ENCODE peak calls at places on chromosome 19, in ten cellular contexts. One of them, this sample, is unnamed.

GRCh38 chr19:50258918-50259372 is 55.5 kb downstream of the MYH14 start:
- DNase-seq in osteoblast: peak; percentile 73
- DNase-seq in endodermal cell: peak; percentile 87
- DNase-seq in CD8-positive, alpha-beta T cell: no peak
- DNase-seq in lung: no peak
- DNase-seq in suprapubic skin: no peak
- DNase-seq in aorta: no peak
- DNase-seq in IMR-90: no peak
- DNase-seq in MM.1S: no peak
- DNase-seq in iPS DF 6.9: no peak
- DNase-seq in this sample: no peak

GRCh38 chr19:51921949-51922348 is 5.3 kb upstream of the ZNF613 start:
- DNase-seq in CD8-positive, alpha-beta T cell: no peak
- DNase-seq in IMR-90: no peak
- DNase-seq in lung: no peak
- DNase-seq in suprapubic skin: no peak
- DNase-seq in iPS DF 6.9: no peak
- DNase-seq in MM.1S: no peak
- DNase-seq in aorta: no peak
- DNase-seq in osteoblast: no peak
- DNase-seq in endodermal cell: peak; percentile 49
- DNase-seq in this sample: no peak

GRCh38 chr19:13888281-13888680 is 11.3 kb downstream of the NANOS3 start:
- DNase-seq in IMR-90: no peak
- DNase-seq in iPS DF 6.9: no peak
- DNase-seq in endodermal cell: no peak
- DNase-seq in CD8-positive, alpha-beta T cell: no peak
- DNase-seq in MM.1S: no peak
- DNase-seq in lung: no peak
- DNase-seq in suprapubic skin: no peak
- DNase-seq in osteoblast: peak; percentile 49
- DNase-seq in aorta: no peak
- DNase-seq in this sample: no peak

GRCh38 chr19:11205939-11206570 is 8.7 kb upstream of the KANK2 start:
- DNase-seq in iPS DF 6.9: no peak
- DNase-seq in lung: no peak
- DNase-seq in suprapubic skin: no peak
- DNase-seq in osteoblast: peak; percentile 44
- DNase-seq in IMR-90: no peak
- DNase-seq in endodermal cell: no peak
- DNase-seq in aorta: no peak
- DNase-seq in CD8-positive, alpha-beta T cell: no peak
- DNase-seq in MM.1S: peak; percentile 42
- DNase-seq in this sample: no peak

GRCh38 chr19:31350693-31351211 is 1.5 kb upstream of the TSHZ3 start:
- DNase-seq in iPS DF 6.9: no peak
- DNase-seq in suprapubic skin: no peak
- DNase-seq in osteoblast: peak; percentile 98
- DNase-seq in endodermal cell: peak; percentile 82
- DNase-seq in CD8-positive, alpha-beta T cell: no peak
- DNase-seq in aorta: peak; percentile 89
- DNase-seq in lung: no peak
- DNase-seq in MM.1S: no peak
- DNase-seq in IMR-90: peak; percentile 56
- DNase-seq in this sample: peak; percentile 62

GRCh38 chr19:11242864-11243797 is 3.7 kb downstream of the ANGPTL8 start:
- DNase-seq in aorta: peak; percentile 98
- DNase-seq in osteoblast: peak; percentile 100
- DNase-seq in CD8-positive, alpha-beta T cell: peak; percentile 85
- DNase-seq in suprapubic skin: peak; percentile 96
- DNase-seq in lung: peak; percentile 94
- DNase-seq in MM.1S: peak; percentile 73
- DNase-seq in iPS DF 6.9: peak; percentile 54
- DNase-seq in IMR-90: peak; percentile 77
- DNase-seq in endodermal cell: peak; percentile 99
- DNase-seq in this sample: peak; percentile 75

GRCh38 chr19:33459691-33460090 is 61.9 kb downstream of the PEPD start:
- DNase-seq in IMR-90: no peak
- DNase-seq in lung: no peak
- DNase-seq in suprapubic skin: peak; percentile 34
- DNase-seq in osteoblast: peak; percentile 37
- DNase-seq in MM.1S: no peak
- DNase-seq in iPS DF 6.9: no peak
- DNase-seq in CD8-positive, alpha-beta T cell: no peak
- DNase-seq in endodermal cell: peak; percentile 31
- DNase-seq in aorta: peak; percentile 47
- DNase-seq in this sample: no peak

GRCh38 chr19:35144600-35145436 is 1.8 kb downstream of the FXYD7 start:
- DNase-seq in IMR-90: no peak
- DNase-seq in suprapubic skin: no peak
- DNase-seq in MM.1S: no peak
- DNase-seq in CD8-positive, alpha-beta T cell: peak; percentile 26
- DNase-seq in lung: peak; percentile 67
- DNase-seq in endodermal cell: peak; percentile 85
- DNase-seq in iPS DF 6.9: no peak
- DNase-seq in osteoblast: peak; percentile 73
- DNase-seq in aorta: no peak
- DNase-seq in this sample: peak; percentile 44

GRCh38 chr19:8069116-8069973 is 16.8 kb downstream of the CCL25 start:
- DNase-seq in MM.1S: peak; percentile 31
- DNase-seq in lung: no peak
- DNase-seq in IMR-90: no peak
- DNase-seq in iPS DF 6.9: peak; percentile 58
- DNase-seq in aorta: no peak
- DNase-seq in osteoblast: peak; percentile 36
- DNase-seq in CD8-positive, alpha-beta T cell: no peak
- DNase-seq in endodermal cell: peak; percentile 83
- DNase-seq in suprapubic skin: no peak
- DNase-seq in this sample: no peak

GRCh38 chr19:3062165-3063105 is at the start of gene TLE5:
- DNase-seq in osteoblast: peak; percentile 99
- DNase-seq in MM.1S: peak; percentile 45
- DNase-seq in aorta: peak; percentile 88
- DNase-seq in CD8-positive, alpha-beta T cell: peak; percentile 72
- DNase-seq in suprapubic skin: no peak
- DNase-seq in IMR-90: no peak
- DNase-seq in endodermal cell: peak; percentile 75
- DNase-seq in lung: peak; percentile 49
- DNase-seq in iPS DF 6.9: no peak
- DNase-seq in this sample: peak; percentile 69

GRCh38 chr19:42378225-42378929 is 11.7 kb downstream of the CNFN start:
- DNase-seq in iPS DF 6.9: no peak
- DNase-seq in osteoblast: no peak
- DNase-seq in IMR-90: no peak
- DNase-seq in lung: no peak
- DNase-seq in suprapubic skin: no peak
- DNase-seq in CD8-positive, alpha-beta T cell: no peak
- DNase-seq in MM.1S: no peak
- DNase-seq in aorta: no peak
- DNase-seq in endodermal cell: no peak
- DNase-seq in this sample: no peak

GRCh38 chr19:31349160-31349881 is at the start of gene TSHZ3:
- DNase-seq in lung: peak; percentile 73
- DNase-seq in endodermal cell: peak; percentile 89
- DNase-seq in MM.1S: no peak
- DNase-seq in osteoblast: peak; percentile 96
- DNase-seq in iPS DF 6.9: no peak
- DNase-seq in CD8-positive, alpha-beta T cell: no peak
- DNase-seq in suprapubic skin: no peak
- DNase-seq in aorta: peak; percentile 92
- DNase-seq in IMR-90: peak; percentile 87
- DNase-seq in this sample: no peak

DNA sequence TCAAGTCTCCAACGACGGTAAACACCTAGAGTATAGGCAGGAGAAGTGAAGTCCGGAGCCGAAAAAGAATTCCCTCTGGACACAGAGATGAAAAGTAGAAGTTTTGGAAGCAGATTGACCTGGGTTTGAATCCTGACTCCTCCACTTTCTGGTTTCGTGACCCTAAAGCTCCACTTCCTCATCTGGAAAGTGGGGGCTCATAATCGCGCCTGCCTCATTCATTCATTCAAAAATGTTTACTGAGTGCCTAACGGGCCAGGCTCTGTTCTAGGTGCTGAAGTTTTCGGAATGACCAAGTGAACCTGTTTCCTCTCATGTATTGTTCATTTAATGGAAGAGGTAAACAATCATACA is 7.1 kb upstream of the EML2 start:
- DNase-seq in iPS DF 6.9: no peak
- DNase-seq in IMR-90: no peak
- DNase-seq in lung: no peak
- DNase-seq in osteoblast: no peak
- DNase-seq in MM.1S: no peak
- DNase-seq in endodermal cell: no peak
- DNase-seq in CD8-positive, alpha-beta T cell: no peak
- DNase-seq in suprapubic skin: no peak
- DNase-seq in aorta: no peak
- DNase-seq in this sample: no peak
- H3K4me3 ChIP-seq in iPS DF 6.9: no peak overlapping the region
- H3K4me3 ChIP-seq in IMR-90: peak overlapping the region; percentile 48
- H3K4me3 ChIP-seq in lung: no peak overlapping the region
- H3K4me3 ChIP-seq in osteoblast: peak overlapping the region; percentile 68
- H3K4me3 ChIP-seq in MM.1S: peak overlapping the region; percentile 66
- H3K4me3 ChIP-seq in endodermal cell: no peak overlapping the region
- H3K4me3 ChIP-seq in CD8-positive, alpha-beta T cell: peak overlapping the region; percentile 58
- H3K4me3 ChIP-seq in suprapubic skin: no peak overlapping the region
- H3K4me3 ChIP-seq in aorta: no peak overlapping the region
- H3K4me3 ChIP-seq in this sample: peak overlapping the region; percentile 68

GRCh38 chr19:38037151-38037611 is 130.2 kb downstream of the SIPA1L3 start:
- DNase-seq in IMR-90: no peak
- DNase-seq in iPS DF 6.9: no peak
- DNase-seq in suprapubic skin: no peak
- DNase-seq in CD8-positive, alpha-beta T cell: no peak
- DNase-seq in osteoblast: no peak
- DNase-seq in aorta: peak; percentile 46
- DNase-seq in MM.1S: no peak
- DNase-seq in endodermal cell: no peak
- DNase-seq in lung: no peak
- DNase-seq in this sample: no peak
- H3K27ac ChIP-seq in IMR-90: no peak overlapping the region
- H3K27ac ChIP-seq in iPS DF 6.9: no peak overlapping the region
- H3K27ac ChIP-seq in suprapubic skin: no peak overlapping the region
- H3K27ac ChIP-seq in CD8-positive, alpha-beta T cell: no peak overlapping the region
- H3K27ac ChIP-seq in osteoblast: peak overlapping the region; percentile 97
- H3K27ac ChIP-seq in aorta: no peak overlapping the region
- H3K27ac ChIP-seq in MM.1S: no peak overlapping the region
- H3K27ac ChIP-seq in endodermal cell: peak overlapping the region; percentile 4
- H3K27ac ChIP-seq in lung: no peak overlapping the region
- H3K27ac ChIP-seq in this sample: no peak overlapping the region

GRCh38 chr19:1070931-1071791 is 4.2 kb downstream of the ARHGAP45 start:
- DNase-seq in lung: no peak
- DNase-seq in IMR-90: no peak
- DNase-seq in endodermal cell: peak; percentile 81
- DNase-seq in MM.1S: no peak
- DNase-seq in suprapubic skin: no peak
- DNase-seq in osteoblast: no peak
- DNase-seq in CD8-positive, alpha-beta T cell: no peak
- DNase-seq in iPS DF 6.9: no peak
- DNase-seq in aorta: peak; percentile 81
- DNase-seq in this sample: no peak
- H3K4me3 ChIP-seq in lung: no peak overlapping the region
- H3K4me3 ChIP-seq in IMR-90: no peak overlapping the region
- H3K4me3 ChIP-seq in endodermal cell: peak overlapping the region; percentile 23
- H3K4me3 ChIP-seq in MM.1S: no peak overlapping the region
- H3K4me3 ChIP-seq in suprapubic skin: peak overlapping the region; percentile 37
- H3K4me3 ChIP-seq in osteoblast: no peak overlapping the region
- H3K4me3 ChIP-seq in CD8-positive, alpha-beta T cell: peak overlapping the region; percentile 3
- H3K4me3 ChIP-seq in iPS DF 6.9: peak overlapping the region; percentile 66
- H3K4me3 ChIP-seq in aorta: no peak overlapping the region
- H3K4me3 ChIP-seq in this sample: peak overlapping the region; percentile 30

GRCh38 chr19:40990972-40991381 is at the start of gene CYP2B6:
- DNase-seq in osteoblast: no peak
- DNase-seq in iPS DF 6.9: no peak
- DNase-seq in lung: no peak
- DNase-seq in suprapubic skin: no peak
- DNase-seq in aorta: no peak
- DNase-seq in IMR-90: no peak
- DNase-seq in endodermal cell: no peak
- DNase-seq in CD8-positive, alpha-beta T cell: no peak
- DNase-seq in MM.1S: no peak
- DNase-seq in this sample: no peak

GRCh38 chr19:40989453-40989852 is 1.6 kb upstream of the CYP2B6 start:
- DNase-seq in CD8-positive, alpha-beta T cell: no peak
- DNase-seq in iPS DF 6.9: no peak
- DNase-seq in osteoblast: no peak
- DNase-seq in lung: no peak
- DNase-seq in aorta: no peak
- DNase-seq in suprapubic skin: no peak
- DNase-seq in endodermal cell: no peak
- DNase-seq in MM.1S: no peak
- DNase-seq in IMR-90: no peak
- DNase-seq in this sample: no peak

GRCh38 chr19:41000310-41000737 is 9.2 kb downstream of the CYP2B6 start:
- DNase-seq in aorta: no peak
- DNase-seq in MM.1S: no peak
- DNase-seq in endodermal cell: no peak
- DNase-seq in osteoblast: no peak
- DNase-seq in IMR-90: no peak
- DNase-seq in lung: peak; percentile 31
- DNase-seq in CD8-positive, alpha-beta T cell: no peak
- DNase-seq in iPS DF 6.9: no peak
- DNase-seq in suprapubic skin: no peak
- DNase-seq in this sample: no peak

GRCh38 chr19:40995355-40995754 is 4.3 kb downstream of the CYP2B6 start:
- DNase-seq in CD8-positive, alpha-beta T cell: no peak
- DNase-seq in endodermal cell: no peak
- DNase-seq in iPS DF 6.9: no peak
- DNase-seq in MM.1S: no peak
- DNase-seq in lung: no peak
- DNase-seq in IMR-90: no peak
- DNase-seq in aorta: no peak
- DNase-seq in osteoblast: no peak
- DNase-seq in suprapubic skin: no peak
- DNase-seq in this sample: no peak
- H3K27ac ChIP-seq in CD8-positive, alpha-beta T cell: no peak overlapping the region
- H3K27ac ChIP-seq in endodermal cell: no peak overlapping the region
- H3K27ac ChIP-seq in iPS DF 6.9: no peak overlapping the region
- H3K27ac ChIP-seq in MM.1S: no peak overlapping the region
- H3K27ac ChIP-seq in lung: no peak overlapping the region
- H3K27ac ChIP-seq in IMR-90: no peak overlapping the region
- H3K27ac ChIP-seq in aorta: no peak overlapping the region
- H3K27ac ChIP-seq in osteoblast: no peak overlapping the region
- H3K27ac ChIP-seq in suprapubic skin: no peak overlapping the region
- H3K27ac ChIP-seq in this sample: no peak overlapping the region

DNA sequence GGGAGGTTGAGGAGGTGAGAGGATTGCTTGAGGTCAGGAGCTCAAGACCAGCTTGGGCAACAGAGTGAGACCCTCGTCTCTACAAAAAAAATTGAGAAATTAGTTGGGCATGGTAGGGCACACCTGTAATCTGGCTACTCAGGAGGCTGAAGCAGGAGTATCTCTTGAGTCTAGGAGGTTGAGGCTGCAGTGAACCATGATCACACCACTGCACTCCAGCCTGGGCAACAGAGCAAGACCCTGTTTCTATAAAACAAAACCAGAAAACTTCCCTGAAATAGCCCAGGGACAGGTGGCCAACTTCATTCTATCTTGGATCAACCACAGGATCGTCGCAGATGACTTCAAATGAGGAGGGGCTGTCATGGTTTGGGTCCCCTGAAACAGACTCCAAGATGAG is 28.7 kb downstream of the COLGALT1 start:
- DNase-seq in iPS DF 6.9: no peak
- DNase-seq in osteoblast: no peak
- DNase-seq in CD8-positive, alpha-beta T cell: no peak
- DNase-seq in aorta: no peak
- DNase-seq in MM.1S: no peak
- DNase-seq in IMR-90: no peak
- DNase-seq in endodermal cell: no peak
- DNase-seq in lung: no peak
- DNase-seq in suprapubic skin: no peak
- DNase-seq in this sample: no peak
- H3K4me3 ChIP-seq in iPS DF 6.9: no peak overlapping the region
- H3K4me3 ChIP-seq in osteoblast: no peak overlapping the region
- H3K4me3 ChIP-seq in CD8-positive, alpha-beta T cell: no peak overlapping the region
- H3K4me3 ChIP-seq in aorta: no peak overlapping the region
- H3K4me3 ChIP-seq in MM.1S: no peak overlapping the region
- H3K4me3 ChIP-seq in IMR-90: no peak overlapping the region
- H3K4me3 ChIP-seq in endodermal cell: no peak overlapping the region
- H3K4me3 ChIP-seq in lung: no peak overlapping the region
- H3K4me3 ChIP-seq in suprapubic skin: no peak overlapping the region
- H3K4me3 ChIP-seq in this sample: no peak overlapping the region